ENCODE peak calls at places on chromosomes 3 and 15, in nine cellular contexts. K is cardiac septum, J is cerebellar nuclear complex, X is HTR-8/SVneo, H is activated gamma-delta T cell treated with Interleukin-2 at 50 U/mL for 16 hours, D is C1 segment of cervical spinal cord, I is uterus, C is T-cell, Z is NCI-H226. Y is an unnamed sample.

GRCh38 chr15:96692826-96693225 is 362.3 kb downstream of the NR2F2 start:
- DNase-seq in K (no peak), D (no peak), C (no peak), X (no peak), H (no peak), Z (no peak), I (no peak), J (no peak), Y (no peak)

GRCh38 chr3:85890043-85890555 is 931.3 kb downstream of the CADM2 start:
- DNase-seq in X (no peak), Z (no peak), I (no peak), J (no peak), K (no peak), D (no peak), C (no peak), H (no peak), Y (no peak)

GRCh38 chr3:74267583-74268184 is 346.8 kb downstream of the CNTN3 start:
- DNase-seq in I (peak; percentile 32), X (no peak), Z (no peak), J (no peak), H (no peak), D (no peak), C (no peak), K (no peak), Y (no peak)

GRCh38 chr15:98755138-98755537 is 106.8 kb downstream of the IGF1R start:
- DNase-seq in C (no peak), D (no peak), X (no peak), K (no peak), J (no peak), H (no peak), I (no peak), Z (peak; percentile 38), Y (no peak)

GRCh38 chr15:52790166-52790708 is at the start of gene ONECUT1:
- DNase-seq in H (peak; percentile 28), D (peak; percentile 30), C (no peak), K (no peak), I (no peak), Z (peak; percentile 17), X (peak; percentile 59), J (no peak), Y (peak; percentile 73)

GRCh38 chr3:14925729-14926591 is 21.4 kb upstream of the NR2C2 start:
- DNase-seq in Z (peak; percentile 24), I (no peak), H (peak; percentile 14), K (no peak), J (no peak), D (no peak), C (no peak), X (peak; percentile 67), Y (peak; percentile 52)

GRCh38 chr3:181700168-181701087 is 11.3 kb upstream of the SOX2 start:
- DNase-seq in C (no peak), K (no peak), I (peak; percentile 63), D (peak; percentile 32), Z (peak; percentile 59), X (peak; percentile 47), H (peak; percentile 21), J (no peak), Y (peak; percentile 87)

GRCh38 chr15:80636675-80637074 is 58.4 kb upstream of the ABHD17C start:
- DNase-seq in H (no peak), C (no peak), D (no peak), X (no peak), K (no peak), Z (no peak), J (no peak), I (no peak), Y (no peak)

GRCh38 chr15:47443839-47444238 is 273.5 kb upstream of the SEMA6D start:
- DNase-seq in X (no peak), C (no peak), I (no peak), D (no peak), H (no peak), J (no peak), K (no peak), Z (no peak), Y (no peak)

GRCh38 chr15:58473720-58474119 is 41.9 kb downstream of the LIPC start:
- DNase-seq in X (peak; percentile 18), J (no peak), C (no peak), H (no peak), D (no peak), I (no peak), K (no peak), Z (peak; percentile 99), Y (peak; percentile 67)

GRCh38 chr3:143298886-143299535 is 179.4 kb downstream of the CHST2 start:
- DNase-seq in J (no peak), X (no peak), D (no peak), C (no peak), K (no peak), H (no peak), Z (no peak), I (no peak), Y (no peak)

GRCh38 chr3:7713724-7714123 is 787.9 kb upstream of the LMCD1 start:
- DNase-seq in K (no peak), C (no peak), H (no peak), J (no peak), Z (no peak), X (no peak), I (no peak), D (no peak), Y (no peak)

GRCh38 chr3:121252676-121253075 is 293.1 kb downstream of the POLQ start:
- DNase-seq in I (no peak), D (no peak), Z (no peak), X (no peak), C (no peak), J (peak; percentile 10), H (no peak), K (no peak), Y (no peak)

GRCh38 chr3:98013428-98014349 is 21.4 kb downstream of the GABRR3 start:
- DNase-seq in D (no peak), X (peak; percentile 10), Z (no peak), K (no peak), H (no peak), J (no peak), I (no peak), C (no peak), Y (no peak)

GRCh38 chr3:88220126-88220525 is 70.4 kb downstream of the C3orf38 start:
- DNase-seq in D (no peak), K (no peak), X (no peak), I (no peak), C (no peak), H (no peak), J (no peak), Z (no peak), Y (no peak)

GRCh38 chr3:51343918-51344687 is 41.0 kb upstream of the MANF start:
- DNase-seq in H (no peak), Z (peak; percentile 56), K (no peak), D (no peak), I (no peak), X (no peak), C (no peak), J (no peak), Y (peak; percentile 32)

GRCh38 chr15:64024172-64025050 is 21.9 kb downstream of the DAPK2 start:
- DNase-seq in I (no peak), Z (no peak), X (no peak), K (no peak), J (no peak), D (no peak), C (no peak), H (no peak), Y (no peak)

GRCh38 chr3:85726241-85726640 is 767.5 kb downstream of the CADM2 start:
- DNase-seq in I (no peak), K (no peak), Z (no peak), D (no peak), H (no peak), J (no peak), X (no peak), C (no peak), Y (peak; percentile 25)

GRCh38 chr15:99365232-99365631 is 114.0 kb downstream of the LRRC28 start:
- DNase-seq in H (no peak), I (no peak), J (no peak), Z (no peak), X (no peak), D (no peak), K (no peak), C (no peak), Y (no peak)

GRCh38 chr3:124512881-124513609 is 217.2 kb upstream of the UMPS start:
- DNase-seq in X (no peak), Z (no peak), H (no peak), D (no peak), I (no peak), J (no peak), K (no peak), C (no peak), Y (peak; percentile 8)

GRCh38 chr3:149581681-149582349 is 76.0 kb downstream of the WWTR1 start:
- DNase-seq in C (no peak), H (no peak), I (peak; percentile 42), Z (peak; percentile 60), J (no peak), D (no peak), K (no peak), X (no peak), Y (peak; percentile 87)

GRCh38 chr3:30112904-30113484 is 493.4 kb upstream of the TGFBR2 start:
- DNase-seq in J (no peak), D (no peak), X (peak; percentile 4), C (no peak), I (no peak), Z (peak; percentile 18), K (no peak), H (no peak), Y (no peak)

GRCh38 chr3:34783881-34784280 is 855.4 kb upstream of the ARPP21 start:
- DNase-seq in K (no peak), J (no peak), I (no peak), C (no peak), D (no peak), H (no peak), Z (no peak), X (no peak), Y (no peak)

GRCh38 chr15:33115191-33115861 is 79.2 kb downstream of the FMN1 start:
- DNase-seq in J (no peak), D (no peak), X (no peak), I (no peak), C (no peak), Z (no peak), H (no peak), K (no peak), Y (no peak)

GRCh38 chr15:30675126-30675525 is 49.2 kb downstream of the ARHGAP11B start:
- DNase-seq in J (no peak), D (no peak), C (no peak), X (no peak), H (no peak), I (no peak), K (no peak), Z (no peak), Y (no peak)

GRCh38 chr15:95770191-95770590 is 560.3 kb upstream of the NR2F2 start:
- DNase-seq in Z (peak; percentile 88), J (no peak), H (no peak), C (no peak), K (no peak), X (peak; percentile 6), D (no peak), I (no peak), Y (peak; percentile 69)

GRCh38 chr15:28019594-28020320 is 79.4 kb downstream of the OCA2 start:
- DNase-seq in I (no peak), X (no peak), Z (no peak), D (no peak), J (no peak), K (no peak), C (no peak), H (no peak), Y (no peak)

GRCh38 chr3:197908957-197909701 is 40.9 kb upstream of the RPL35A start:
- DNase-seq in J (no peak), Z (no peak), H (no peak), I (no peak), C (no peak), D (no peak), X (no peak), K (no peak), Y (no peak)

GRCh38 chr15:99441871-99442267 is 123.9 kb upstream of the MEF2A start:
- DNase-seq in H (no peak), Z (no peak), K (no peak), C (no peak), I (no peak), D (no peak), J (no peak), X (no peak), Y (no peak)

GRCh38 chr3:51340311-51340829 is 44.7 kb upstream of the MANF start:
- DNase-seq in J (no peak), K (no peak), H (no peak), I (no peak), C (no peak), D (no peak), Z (peak; percentile 87), X (peak; percentile 86), Y (peak; percentile 59)

GRCh38 chr3:52228751-52229291 is 3.4 kb upstream of the TLR9 start:
- DNase-seq in X (no peak), K (no peak), C (no peak), I (no peak), J (no peak), Z (no peak), H (no peak), D (no peak), Y (no peak)

Y was measured in Calu3.